ENCODE peak calls at places on chromosomes 12 and 14, in eight cellular contexts. Y is astrocyte of the spinal cord, D is colonic mucosa, E is fibroblast of lung, U is IMR-90, G is choroid plexus epithelial cell, P is HCT116, M is neural progenitor cell. X is an unnamed sample.
A peak's percentile ranks its signal among the peaks of the same experiment; 100 is the strongest.

GRCh38 chr14:78182722-78183121 is 12.5 kb downstream of the NRXN3 start:
- DNase-seq in U (no peak), G (no peak), E (no peak), Y (no peak), M (no peak), D (no peak), P (no peak), X (no peak)

GRCh38 chr12:94640134-94640928 is 10.0 kb downstream of the TMCC3 start:
- DNase-seq in U (peak; percentile 11), M (no peak), D (no peak), P (no peak), Y (peak; percentile 91), G (peak; percentile 96), E (peak; percentile 91), X (no peak)

GRCh38 chr14:67372833-67373232 is 12.7 kb downstream of the EIF2S1 start:
- DNase-seq in G (no peak), U (no peak), E (no peak), D (no peak), M (no peak), Y (no peak), P (no peak), X (no peak)

GRCh38 chr12:124720019-124720686 is 143.5 kb downstream of the SCARB1 start:
- DNase-seq in E (peak; percentile 43), D (no peak), Y (peak; percentile 87), U (peak; percentile 82), G (peak; percentile 71), M (no peak), P (no peak), X (no peak)

GRCh38 chr12:13102481-13103195 is 829 bp downstream of the GSG1 start:
- DNase-seq in D (no peak), M (no peak), G (peak; percentile 66), U (peak; percentile 48), P (no peak), E (peak; percentile 66), Y (peak; percentile 42), X (no peak)

GRCh38 chr12:97324471-97324870 is 138.1 kb upstream of the RMST start:
- DNase-seq in G (no peak), M (no peak), E (no peak), P (no peak), Y (no peak), U (no peak), D (no peak), X (no peak)

GRCh38 chr12:30908389-30909087 is 18.0 kb upstream of the TSPAN11 start:
- DNase-seq in Y (peak; percentile 97), G (peak; percentile 97), D (no peak), M (no peak), P (no peak), E (peak; percentile 94), U (peak; percentile 45), X (peak; percentile 97)

GRCh38 chr14:20412876-20413784 is at the start of gene TEP1:
- DNase-seq in D (peak; percentile 95), Y (peak; percentile 87), M (peak; percentile 87), P (peak; percentile 58), U (peak; percentile 79), E (peak; percentile 80), G (peak; percentile 81), X (peak; percentile 33)

GRCh38 chr12:64673490-64674169 is 63.3 kb downstream of the RASSF3 start:
- DNase-seq in U (peak; percentile 19), G (peak; percentile 70), D (no peak), Y (peak; percentile 83), P (no peak), M (peak; percentile 58), E (peak; percentile 53), X (no peak)

GRCh38 chr14:61911534-61911933 is 149.3 kb downstream of the SNAPC1 start:
- DNase-seq in E (no peak), Y (no peak), M (no peak), G (no peak), D (no peak), U (no peak), P (no peak), X (no peak)

GRCh38 chr12:127928615-127929014 is 338.4 kb upstream of the TMEM132C start:
- DNase-seq in P (no peak), E (no peak), G (peak; percentile 34), Y (peak; percentile 77), D (no peak), M (no peak), U (no peak), X (no peak)

GRCh38 chr14:62213516-62213915 is 451.3 kb downstream of the SNAPC1 start:
- DNase-seq in M (no peak), U (peak; percentile 83), D (no peak), P (no peak), Y (peak; percentile 52), G (peak; percentile 78), E (peak; percentile 84), X (no peak)

GRCh38 chr14:36585100-36585499 is 2.7 kb upstream of the NKX2-8 start:
- DNase-seq in P (no peak), Y (no peak), D (no peak), U (no peak), G (no peak), E (no peak), M (no peak), X (no peak)

GRCh38 chr12:130286741-130287140 is 50.9 kb upstream of the PIWIL1 start:
- DNase-seq in G (no peak), M (no peak), P (no peak), U (no peak), E (no peak), D (no peak), Y (no peak), X (no peak)

GRCh38 chr12:130286041-130286440 is 51.6 kb upstream of the PIWIL1 start:
- DNase-seq in P (no peak), E (no peak), D (no peak), M (peak; percentile 43), G (no peak), U (no peak), Y (no peak), X (no peak)

GRCh38 chr12:130280226-130280625 is 57.5 kb upstream of the PIWIL1 start:
- DNase-seq in P (no peak), Y (no peak), D (no peak), G (no peak), M (no peak), E (no peak), U (no peak), X (no peak)

DNA sequence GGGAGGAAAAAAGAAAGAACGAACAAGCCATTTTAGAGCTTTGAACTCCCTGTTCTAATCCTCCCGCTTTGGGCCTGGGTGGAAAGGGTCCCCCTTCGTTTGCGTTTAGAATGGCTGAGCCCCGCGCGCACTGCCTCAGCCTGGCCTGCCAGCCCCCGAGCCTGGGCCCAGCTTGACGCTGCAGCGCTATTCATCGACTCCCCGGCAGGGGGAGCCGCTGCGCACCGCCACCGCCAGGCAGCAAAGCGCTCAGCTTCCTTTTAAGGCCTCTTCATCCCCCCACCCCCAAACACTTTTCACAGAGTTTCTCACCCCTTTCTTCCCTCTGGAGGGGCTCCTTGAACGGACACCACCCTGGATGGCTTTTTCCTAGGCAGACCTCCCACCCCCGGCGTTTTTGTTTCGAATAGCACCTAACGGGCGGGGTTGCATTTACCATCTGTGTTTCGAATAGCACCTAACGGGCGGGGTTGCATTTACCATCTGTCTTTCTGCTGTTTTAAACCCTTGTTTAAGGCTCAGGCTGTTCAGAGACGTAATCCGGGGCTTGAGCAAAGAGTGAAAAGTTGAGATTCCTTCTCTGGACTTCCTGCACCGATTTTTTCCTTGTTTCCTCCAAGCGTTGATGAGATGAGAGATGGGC is 56.4 kb upstream of the PIWIL1 start:
- DNase-seq in P (no peak), M (peak; percentile 74), U (no peak), G (no peak), Y (no peak), D (no peak), E (no peak), X (no peak)
- TF ChIP-seq CTCF in P (peak; percentile 79), M (peak; percentile 88), U (no peak), G (peak; percentile 40), Y (peak; percentile 34), D (peak; percentile 70), E (peak; percentile 26), X (peak; percentile 78)

GRCh38 chr14:50006141-50006540 is 110.2 kb downstream of the VCPKMT start:
- DNase-seq in P (no peak), D (no peak), Y (no peak), G (no peak), M (no peak), U (no peak), E (no peak), X (no peak)

GRCh38 chr14:50011242-50011641 is 105.1 kb downstream of the VCPKMT start:
- DNase-seq in Y (no peak), M (no peak), E (no peak), U (no peak), D (no peak), G (no peak), P (no peak), X (no peak)

GRCh38 chr14:50010752-50011151 is 105.6 kb downstream of the VCPKMT start:
- DNase-seq in G (no peak), Y (no peak), D (no peak), M (no peak), U (peak; percentile 48), E (no peak), P (no peak), X (no peak)

GRCh38 chr14:50007123-50007903 is 109.1 kb downstream of the VCPKMT start:
- DNase-seq in Y (no peak), M (no peak), D (peak; percentile 87), P (no peak), G (no peak), U (no peak), E (no peak), X (no peak)

DNA sequence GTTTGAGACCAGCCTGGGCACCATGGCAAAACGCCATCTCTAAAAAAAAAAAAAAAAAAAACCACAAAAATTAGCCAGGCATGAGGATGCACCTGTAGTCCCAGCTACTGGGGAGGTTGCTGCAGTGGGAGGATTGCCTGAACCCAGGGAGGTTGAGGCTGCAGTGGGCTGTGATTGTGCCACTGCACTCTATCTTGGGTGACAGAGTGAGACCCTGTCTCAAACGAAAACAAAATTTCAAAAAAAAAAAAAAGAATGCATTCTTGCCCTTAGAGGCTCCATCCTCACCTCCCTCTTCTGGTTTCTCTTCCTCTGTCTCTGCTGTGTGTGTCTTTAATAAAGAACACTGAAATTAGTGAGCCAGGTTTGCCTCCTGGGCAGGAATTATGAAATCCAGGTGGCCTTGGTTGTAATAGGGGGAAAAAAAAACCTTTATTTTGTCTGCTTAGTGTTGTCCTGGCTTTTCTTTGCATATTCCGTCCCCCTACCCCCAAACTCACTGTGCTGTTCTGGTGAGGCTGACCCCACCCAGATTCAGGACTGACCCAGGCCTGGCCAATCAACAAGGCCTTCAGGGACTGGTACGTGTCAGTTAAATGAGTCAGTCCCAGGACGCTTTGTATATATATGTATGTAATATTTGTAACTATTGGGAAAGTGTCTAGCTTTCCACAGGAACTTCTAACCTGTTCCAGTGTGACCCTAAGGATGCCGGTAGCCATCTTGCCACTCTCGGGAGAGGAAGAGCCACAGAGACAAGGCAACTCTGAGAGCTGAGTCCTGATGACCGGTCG is 107.6 kb downstream of the VCPKMT start:
- DNase-seq in E (peak; percentile 59), D (no peak), G (peak; percentile 67), U (peak; percentile 69), Y (no peak), P (no peak), M (no peak), X (no peak)
- H3K4me3 ChIP-seq in E (no peak overlapping the region), D (no peak overlapping the region), G (no peak overlapping the region), U (no peak overlapping the region), Y (no peak overlapping the region), P (no peak overlapping the region), M (no peak overlapping the region), X (no peak overlapping the region)

GRCh38 chr14:59355101-59355500 is 110.1 kb downstream of the GPR135 start:
- DNase-seq in U (no peak), M (no peak), D (no peak), P (no peak), Y (no peak), G (no peak), E (no peak), X (no peak)
- TF ChIP-seq CTCF in U (no peak), M (no peak), D (no peak), P (no peak), Y (no peak), G (no peak), E (no peak), X (no peak)

GRCh38 chr14:106372870-106373657 is 846.7 kb downstream of the TMEM121 start:
- DNase-seq in G (no peak), Y (no peak), D (peak; percentile 57), M (no peak), P (peak; percentile 7), E (no peak), U (no peak), X (no peak)
- H3K4me3 ChIP-seq in G (no peak overlapping the region), Y (no peak overlapping the region), D (no peak overlapping the region), M (no peak overlapping the region), P (no peak overlapping the region), E (no peak overlapping the region), U (no peak overlapping the region), X (no peak overlapping the region)

X was measured in HFF-Myc.